ENCODE peak calls at places on chromosome 16, in nine cellular contexts. C, B, G, K, P, U, Q, I and O are unnamed samples.

GRCh38 chr16:68640972-68641371 is 4.1 kb upstream of the CDH3 start:
- DNase-seq in C (no peak), B (peak; percentile 29), G (no peak), K (no peak), P (no peak), U (peak; percentile 23), Q (no peak), I (no peak), O (no peak)

GRCh38 chr16:48235058-48235555 is 9.0 kb upstream of the LONP2 start:
- DNase-seq in C (no peak), B (no peak), G (no peak), K (no peak), P (no peak), U (no peak), Q (no peak), I (no peak), O (no peak)

GRCh38 chr16:1762196-1762878 is 9.0 kb downstream of the NME3 start:
- DNase-seq in C (no peak), B (no peak), G (no peak), K (no peak), P (no peak), U (no peak), Q (no peak), I (no peak), O (no peak)

GRCh38 chr16:67676516-67676915 is 9.9 kb downstream of the C16orf86 start:
- DNase-seq in C (no peak), B (no peak), G (no peak), K (no peak), P (no peak), U (no peak), Q (no peak), I (no peak), O (no peak)

GRCh38 chr16:27470567-27471431 is 68.8 kb downstream of the IL21R start:
- DNase-seq in C (peak; percentile 65), B (no peak), G (peak; percentile 42), K (no peak), P (no peak), U (no peak), Q (peak; percentile 36), I (no peak), O (no peak)

GRCh38 chr16:30447512-30448226 is 2.0 kb upstream of the SEPHS2 start:
- DNase-seq in C (no peak), B (no peak), G (no peak), K (no peak), P (peak; percentile 70), U (no peak), Q (no peak), I (peak; percentile 30), O (no peak)

GRCh38 chr16:67860589-67861398 is 12.1 kb upstream of the EDC4 start:
- DNase-seq in C (no peak), B (no peak), G (no peak), K (no peak), P (no peak), U (no peak), Q (no peak), I (no peak), O (no peak)

GRCh38 chr16:69495821-69496220 is 69.9 kb upstream of the NFAT5 start:
- DNase-seq in C (peak; percentile 63), B (peak; percentile 39), G (no peak), K (no peak), P (no peak), U (no peak), Q (no peak), I (no peak), O (no peak)

GRCh38 chr16:17887963-17888362 is 417.2 kb upstream of the XYLT1 start:
- DNase-seq in C (no peak), B (no peak), G (no peak), K (no peak), P (no peak), U (no peak), Q (no peak), I (no peak), O (no peak)

GRCh38 chr16:4217246-4218131 is 24.4 kb downstream of the SRL start:
- DNase-seq in C (peak; percentile 93), B (no peak), G (no peak), K (no peak), P (peak; percentile 69), U (peak; percentile 82), Q (no peak), I (no peak), O (no peak)

GRCh38 chr16:75250809-75251279 is 580 bp downstream of the BCAR1 start:
- DNase-seq in C (peak; percentile 46), B (peak; percentile 80), G (peak; percentile 35), K (no peak), P (peak; percentile 76), U (peak; percentile 30), Q (no peak), I (peak; percentile 80), O (no peak)

GRCh38 chr16:24685539-24686432 is 43.7 kb upstream of the TNRC6A start:
- DNase-seq in C (peak; percentile 74), B (peak; percentile 33), G (peak; percentile 85), K (no peak), P (peak; percentile 30), U (peak; percentile 84), Q (peak; percentile 41), I (peak; percentile 76), O (no peak)

GRCh38 chr16:28182183-28182582 is 29.6 kb downstream of the XPO6 start:
- DNase-seq in C (no peak), B (no peak), G (no peak), K (no peak), P (no peak), U (no peak), Q (no peak), I (no peak), O (no peak)

GRCh38 chr16:4928227-4928626 is 8.7 kb downstream of the PPL start:
- DNase-seq in C (no peak), B (no peak), G (no peak), K (no peak), P (no peak), U (no peak), Q (no peak), I (no peak), O (no peak)

GRCh38 chr16:15427648-15428239 is 6.6 kb upstream of the BMERB1 start:
- DNase-seq in C (peak; percentile 83), B (peak; percentile 62), G (peak; percentile 80), K (peak; percentile 51), P (peak; percentile 57), U (peak; percentile 77), Q (peak; percentile 24), I (peak; percentile 84), O (peak; percentile 54)

GRCh38 chr16:72021043-72021442 is 12.5 kb downstream of the DHODH start:
- DNase-seq in C (no peak), B (no peak), G (no peak), K (no peak), P (no peak), U (no peak), Q (no peak), I (no peak), O (no peak)

GRCh38 chr16:15777533-15778203 is 79.2 kb downstream of the MYH11 start:
- DNase-seq in C (no peak), B (no peak), G (no peak), K (no peak), P (no peak), U (no peak), Q (no peak), I (peak; percentile 20), O (no peak)

GRCh38 chr16:49986351-49987124 is 38.5 kb upstream of the CNEP1R1 start:
- DNase-seq in C (no peak), B (peak; percentile 27), G (no peak), K (no peak), P (no peak), U (no peak), Q (no peak), I (no peak), O (no peak)

GRCh38 chr16:10949424-10949970 is 5.1 kb downstream of the CLEC16A start:
- DNase-seq in C (no peak), B (no peak), G (no peak), K (no peak), P (no peak), U (no peak), Q (no peak), I (peak; percentile 59), O (no peak)

GRCh38 chr16:2194166-2194834 is 2.1 kb downstream of the CASKIN1 start:
- DNase-seq in C (no peak), B (no peak), G (peak; percentile 74), K (no peak), P (no peak), U (no peak), Q (no peak), I (no peak), O (no peak)

DNA sequence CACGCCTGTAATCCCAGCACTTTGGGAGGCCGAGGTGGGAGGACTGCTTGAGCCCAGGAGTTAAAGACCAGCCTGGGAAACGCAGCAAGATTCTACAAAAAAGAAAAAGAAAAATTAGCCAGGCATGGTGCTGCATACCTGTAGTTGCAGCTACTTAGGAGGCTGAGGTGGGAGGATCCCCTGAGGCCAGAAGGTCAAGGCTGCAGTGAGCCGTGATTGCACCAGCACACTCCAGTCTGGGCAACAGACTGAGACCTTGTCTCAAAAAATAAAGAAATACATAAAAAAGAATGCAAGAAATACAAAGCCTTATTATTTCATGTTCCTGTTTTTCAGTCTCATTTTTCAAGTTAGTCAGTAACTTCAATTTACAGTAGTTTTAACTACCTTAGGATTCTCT is 5.9 kb upstream of the CNOT1 start:
- DNase-seq in C (no peak), B (no peak), G (no peak), K (no peak), P (no peak), U (no peak), Q (no peak), I (no peak), O (no peak)
- H3K27ac ChIP-seq in C (no peak overlapping the region), B (no peak overlapping the region), G (no peak overlapping the region), K (no peak overlapping the region), P (no peak overlapping the region), U (no peak overlapping the region), Q (no peak overlapping the region), I (no peak overlapping the region), O (no peak overlapping the region)

GRCh38 chr16:87839542-87840461 is 29.5 kb downstream of the SLC7A5 start:
- DNase-seq in C (peak; percentile 22), B (no peak), G (no peak), K (no peak), P (no peak), U (no peak), Q (no peak), I (no peak), O (no peak)
- H3K27ac ChIP-seq in C (no peak overlapping the region), B (no peak overlapping the region), G (no peak overlapping the region), K (no peak overlapping the region), P (no peak overlapping the region), U (no peak overlapping the region), Q (no peak overlapping the region), I (no peak overlapping the region), O (no peak overlapping the region)

GRCh38 chr16:85570213-85570734 is 42.8 kb upstream of the GSE1 start:
- DNase-seq in C (no peak), B (peak; percentile 39), G (no peak), K (no peak), P (no peak), U (no peak), Q (no peak), I (no peak), O (no peak)
- H3K27ac ChIP-seq in C (no peak overlapping the region), B (peak overlapping the region; percentile 65), G (no peak overlapping the region), K (peak overlapping the region; percentile 34), P (no peak overlapping the region), U (no peak overlapping the region), Q (no peak overlapping the region), I (peak overlapping the region; percentile 30), O (peak overlapping the region; percentile 44)

DNA sequence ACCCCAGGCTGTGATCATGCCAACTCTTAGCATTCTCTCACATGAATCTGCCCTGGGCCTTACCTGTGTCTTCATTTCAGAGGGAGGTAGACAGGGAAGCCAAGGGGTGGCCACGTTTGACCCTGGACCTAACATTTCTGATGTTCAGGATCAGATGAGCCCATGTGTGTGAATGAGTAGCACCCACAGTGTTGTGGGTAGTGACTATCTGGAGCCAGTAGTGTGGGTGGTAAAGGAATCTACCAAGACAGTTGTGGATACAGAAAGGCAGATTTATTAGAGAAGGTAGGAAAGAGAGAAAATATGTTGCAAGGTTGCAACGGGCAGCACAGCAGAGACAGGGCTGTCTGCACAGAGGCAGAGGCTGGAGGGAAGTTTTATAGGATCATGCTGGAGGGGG is 60.5 kb downstream of the TK2 start:
- DNase-seq in C (no peak), B (peak; percentile 14), G (no peak), K (no peak), P (no peak), U (no peak), Q (no peak), I (no peak), O (no peak)
- H3K27ac ChIP-seq in C (no peak overlapping the region), B (no peak overlapping the region), G (no peak overlapping the region), K (no peak overlapping the region), P (no peak overlapping the region), U (no peak overlapping the region), Q (no peak overlapping the region), I (no peak overlapping the region), O (no peak overlapping the region)